ENCODE peak calls at places on chromosome 9, in five cellular contexts. J is epithelial cell of prostate; M is HCT116; Q is heart left ventricle; U is CD8-positive, alpha-beta T cell. S is an unnamed sample.

GRCh38 chr9:129225201-129225778 is 47.2 kb upstream of the IER5L start:
- DNase-seq in U (no peak), Q (peak), M (no peak), J (no peak), S (no peak)

GRCh38 chr9:72753261-72753893 is 199.5 kb downstream of the ALDH1A1 start:
- DNase-seq in U (no peak), J (no peak), M (no peak), Q (no peak), S (no peak)

GRCh38 chr9:98074119-98074990 is 17.8 kb downstream of the NANS start:
- DNase-seq in U (peak), J (no peak), M (no peak), Q (peak), S (no peak)

GRCh38 chr9:18256574-18256973 is 217.4 kb upstream of the ADAMTSL1 start:
- DNase-seq in M (no peak), J (no peak), U (no peak), Q (no peak), S (no peak)

GRCh38 chr9:34684145-34684544 is 6.9 kb downstream of the CCL19 start:
- DNase-seq in U (no peak), Q (no peak), J (no peak), M (no peak), S (no peak)

GRCh38 chr9:108761530-108762347 is 94.0 kb downstream of the ACTL7B start:
- DNase-seq in J (no peak), M (peak), U (no peak), Q (no peak), S (peak)

GRCh38 chr9:13388157-13388556 is 108.7 kb upstream of the MPDZ start:
- DNase-seq in U (no peak), M (no peak), Q (no peak), J (no peak), S (no peak)

GRCh38 chr9:5375091-5375490 is 35.4 kb upstream of the RLN1 start:
- DNase-seq in M (no peak), J (no peak), U (no peak), Q (no peak), S (no peak)

GRCh38 chr9:88993327-88993726 is 2.1 kb downstream of the S1PR3 start:
- DNase-seq in M (no peak), J (no peak), Q (no peak), U (no peak), S (no peak)

GRCh38 chr9:31541626-31542025 is 842.8 kb upstream of the ACO1 start:
- DNase-seq in Q (no peak), M (no peak), U (no peak), J (no peak), S (no peak)

GRCh38 chr9:17134843-17135577 is at the start of gene CNTLN:
- DNase-seq in M (peak), U (no peak), J (no peak), Q (peak), S (peak)

GRCh38 chr9:22244141-22245011 is 202.2 kb upstream of the DMRTA1 start:
- DNase-seq in Q (no peak), M (peak), U (no peak), J (no peak), S (no peak)

GRCh38 chr9:33794560-33794959 is 801 bp upstream of the PRSS3 start:
- DNase-seq in U (no peak), Q (no peak), M (no peak), J (no peak), S (peak)

GRCh38 chr9:69192214-69192613 is 18.1 kb downstream of the TJP2 start:
- DNase-seq in U (no peak), M (no peak), J (no peak), Q (no peak), S (no peak)

GRCh38 chr9:114900937-114901802 is 29.2 kb downstream of the TNFSF8 start:
- DNase-seq in J (no peak), M (no peak), U (no peak), Q (no peak), S (no peak)

GRCh38 chr9:114386886-114387677 is 700 bp downstream of the AKNA start:
- DNase-seq in M (no peak), Q (no peak), J (no peak), U (no peak), S (peak)

GRCh38 chr9:110133608-110134214 is 74.2 kb downstream of the C9orf152 start:
- DNase-seq in Q (no peak), J (peak), M (peak), U (no peak), S (no peak)

GRCh38 chr9:5441043-5441442 is 3.3 kb upstream of the PLGRKT start:
- DNase-seq in U (no peak), Q (no peak), J (no peak), M (no peak), S (no peak)

GRCh38 chr9:78314953-78315870 is 18.3 kb downstream of the PSAT1 start:
- DNase-seq in Q (no peak), M (no peak), U (no peak), J (no peak), S (no peak)

GRCh38 chr9:73583590-73583989 is 431.9 kb downstream of the ANXA1 start:
- DNase-seq in Q (no peak), J (no peak), U (no peak), M (no peak), S (no peak)

GRCh38 chr9:131113655-131114563 is 11.5 kb upstream of the NUP214 start:
- DNase-seq in U (no peak), J (no peak), M (no peak), Q (no peak), S (no peak)

GRCh38 chr9:93009337-93010015 is 49.0 kb upstream of the SUSD3 start:
- DNase-seq in Q (no peak), J (no peak), U (no peak), M (no peak), S (no peak)

GRCh38 chr9:34375901-34376595 is 650 bp downstream of the MYORG start:
- DNase-seq in J (no peak), U (no peak), Q (peak), M (no peak), S (no peak)

GRCh38 chr9:120928720-120929389 is 2.3 kb upstream of the TRAF1 start:
- DNase-seq in Q (peak), M (no peak), U (peak), J (no peak), S (no peak)

GRCh38 chr9:113602126-113603119 is 138.9 kb downstream of the RGS3 start:
- DNase-seq in J (no peak), M (peak), Q (peak), U (no peak), S (no peak)

GRCh38 chr9:97923529-97924108 is 1.3 kb upstream of the TRMO start:
- DNase-seq in M (peak), Q (peak), U (peak), J (peak), S (peak)

GRCh38 chr9:4243113-4243512 is 56.8 kb downstream of the GLIS3 start:
- DNase-seq in Q (no peak), M (no peak), J (no peak), U (no peak), S (no peak)

GRCh38 chr9:125460883-125461475 is 199.4 kb downstream of the GAPVD1 start:
- DNase-seq in Q (no peak), U (no peak), J (no peak), M (no peak), S (no peak)

GRCh38 chr9:19782005-19782404 is 6.8 kb downstream of the SLC24A2 start:
- DNase-seq in J (no peak), U (no peak), M (no peak), Q (no peak), S (no peak)

GRCh38 chr9:134010774-134011173 is 14.5 kb upstream of the BRD3OS start:
- DNase-seq in M (no peak), Q (no peak), J (no peak), U (no peak), S (no peak)

GRCh38 chr9:2126331-2126789 is 111.2 kb downstream of the SMARCA2 start:
- DNase-seq in U (no peak), J (no peak), Q (no peak), M (no peak), S (no peak)

GRCh38 chr9:122346478-122347347 is 24.1 kb upstream of the PTGS1 start:
- DNase-seq in Q (peak), J (no peak), U (no peak), M (no peak), S (no peak)
- H3K27ac ChIP-seq in Q (peak), J (no peak), U (no peak), M (peak), S (no peak)

GRCh38 chr9:135979472-135980166 is 18.4 kb upstream of the UBAC1 start:
- DNase-seq in Q (no peak), U (no peak), J (no peak), M (no peak), S (no peak)
- H3K27ac ChIP-seq in Q (no peak), U (no peak), J (no peak), M (no peak), S (peak)

DNA sequence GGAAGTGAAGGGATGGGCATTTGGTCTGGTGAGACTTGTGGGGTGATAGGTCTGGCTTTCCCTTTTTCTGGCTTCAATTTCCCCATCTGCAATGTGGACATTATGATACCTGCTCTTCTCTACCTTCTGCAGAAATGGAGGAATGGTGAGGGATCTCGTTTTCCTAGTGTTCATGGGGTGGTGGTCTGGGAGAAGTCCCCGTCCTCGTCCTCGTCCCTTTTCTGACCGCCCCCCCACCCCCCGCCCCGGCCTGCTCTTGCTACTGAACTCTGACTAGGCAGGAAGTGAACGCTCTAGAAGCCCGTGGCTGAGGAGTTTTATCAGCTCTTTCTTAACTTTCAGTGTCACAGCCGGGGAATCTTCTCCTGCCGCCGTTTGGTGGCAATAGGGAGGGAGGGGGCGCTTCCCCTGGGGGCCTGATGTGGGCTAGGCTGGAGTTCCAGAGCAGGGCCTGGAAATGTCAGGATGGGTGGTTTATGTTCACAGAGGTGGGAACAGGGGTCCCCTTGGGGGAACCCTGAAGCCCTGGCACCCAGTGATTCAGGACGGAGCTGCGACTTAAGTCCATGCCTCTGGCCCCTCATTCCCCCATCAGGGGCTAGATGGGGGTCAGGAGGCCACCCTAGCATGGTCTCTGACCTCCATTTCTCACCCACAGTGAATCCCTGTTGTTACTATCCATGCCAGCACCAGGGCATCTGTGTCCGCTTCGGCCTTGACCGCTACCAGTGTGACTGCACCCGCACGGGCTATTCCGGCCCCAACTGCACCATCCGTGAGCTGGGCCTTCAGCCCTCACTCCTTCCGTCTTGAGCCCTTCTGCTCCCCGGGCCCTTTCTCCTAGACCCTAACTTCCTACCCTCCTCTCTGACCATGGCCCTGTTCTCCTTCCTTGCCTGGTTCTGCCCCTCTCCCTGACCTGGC is 6.7 kb downstream of the PTGS1 start:
- DNase-seq in U (no peak), M (no peak), Q (no peak), J (no peak), S (no peak)
- H3K27ac ChIP-seq in U (no peak), M (no peak), Q (no peak), J (no peak), S (no peak)

DNA sequence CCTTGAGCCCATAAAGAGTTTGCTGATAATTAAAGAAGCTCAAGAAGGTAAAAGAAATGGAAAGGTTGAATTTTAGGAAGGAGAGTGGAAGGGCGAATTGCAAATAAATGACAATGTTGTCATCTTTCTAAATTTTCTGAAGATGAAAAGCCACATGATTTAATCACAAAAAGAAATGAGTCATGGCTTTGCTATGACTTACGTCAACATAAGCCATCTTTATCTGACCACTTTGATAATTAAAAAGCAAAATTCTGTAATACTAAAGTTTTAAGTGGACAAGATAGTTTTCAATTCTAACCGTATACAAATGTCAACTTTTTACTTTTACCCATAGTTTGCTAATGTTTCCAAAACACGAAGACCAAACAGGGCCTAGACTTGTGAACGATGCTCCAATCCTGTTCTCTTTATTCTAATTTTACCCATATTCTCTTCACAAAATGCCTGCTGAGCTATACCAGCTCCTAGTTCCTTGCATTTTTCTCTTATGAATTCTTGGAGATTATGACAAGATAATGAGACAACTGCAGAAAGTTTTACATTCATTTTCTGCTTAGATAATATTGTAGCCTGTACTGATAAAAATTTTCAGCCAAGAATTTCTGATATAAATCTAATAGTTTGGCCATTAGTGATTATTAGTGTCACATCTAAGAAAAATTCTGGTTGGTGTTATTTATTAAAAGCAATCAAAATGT is 21.8 kb upstream of the PRUNE2 start:
- DNase-seq in Q (no peak), U (no peak), J (no peak), M (no peak), S (no peak)
- H3K27ac ChIP-seq in Q (no peak), U (no peak), J (no peak), M (no peak), S (no peak)

GRCh38 chr9:137409515-137409914 is 13.4 kb downstream of the EXD3 start:
- DNase-seq in J (no peak), Q (no peak), M (no peak), U (no peak), S (no peak)
- H3K27ac ChIP-seq in J (no peak), Q (no peak), M (no peak), U (no peak), S (no peak)

GRCh38 chr9:91795500-91796241 is 154.4 kb downstream of the ROR2 start:
- DNase-seq in Q (no peak), M (peak), U (no peak), J (no peak), S (no peak)
- H3K27ac ChIP-seq in Q (no peak), M (peak), U (no peak), J (peak), S (no peak)

GRCh38 chr9:118652258-118652657 is 717.0 kb downstream of the BRINP1 start:
- DNase-seq in U (no peak), J (no peak), M (no peak), Q (no peak), S (no peak)

GRCh38 chr9:118652935-118653334 is 716.3 kb downstream of the BRINP1 start:
- DNase-seq in M (no peak), J (no peak), Q (no peak), U (no peak), S (no peak)

GRCh38 chr9:118651511-118651910 is 717.7 kb downstream of the BRINP1 start:
- DNase-seq in Q (no peak), J (peak), M (no peak), U (no peak), S (no peak)

GRCh38 chr9:118647331-118647730 is 721.9 kb downstream of the BRINP1 start:
- DNase-seq in J (no peak), M (no peak), U (no peak), Q (no peak), S (no peak)

GRCh38 chr9:118650407-118650806 is 718.8 kb downstream of the BRINP1 start:
- DNase-seq in J (no peak), M (no peak), Q (no peak), U (no peak), S (no peak)
- H3K27ac ChIP-seq in J (peak), M (no peak), Q (no peak), U (no peak), S (no peak)

DNA sequence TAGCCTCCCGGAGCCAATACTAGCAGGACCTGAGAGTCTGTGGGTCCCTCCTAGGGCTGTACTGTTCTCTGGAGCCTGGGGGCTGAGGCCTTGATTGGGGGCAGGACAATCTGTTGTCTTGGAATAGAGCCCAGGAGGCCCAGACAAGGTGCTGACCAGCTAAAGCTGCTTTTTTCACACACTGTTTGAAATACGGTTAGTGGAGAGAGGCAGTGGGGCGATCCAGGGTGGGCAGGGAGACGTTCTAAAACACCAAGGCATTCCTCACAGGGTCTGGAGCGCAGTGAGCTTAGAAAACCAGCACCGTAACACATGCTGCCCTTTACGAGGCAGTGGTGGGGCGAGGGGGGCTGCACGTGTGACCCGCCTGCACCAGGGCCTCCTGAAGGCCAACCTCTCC is 55.1 kb downstream of the EHMT1 start:
- DNase-seq in Q (no peak), J (no peak), U (no peak), M (no peak), S (no peak)
- H3K27ac ChIP-seq in Q (peak), J (no peak), U (no peak), M (no peak), S (no peak)

GRCh38 chr9:95495529-95495928 is 21.2 kb downstream of the PTCH1 start:
- DNase-seq in J (no peak), Q (no peak), M (no peak), U (no peak), S (no peak)
- H3K27ac ChIP-seq in J (no peak), Q (no peak), M (no peak), U (peak), S (no peak)